ENCODE peak calls at places on chromosomes 3 and 15, in four cellular contexts. G is PC-9, E is T-cell, L is cortex of kidney. I is an unnamed sample.

GRCh38 chr15:26051771-26052685 is 188.9 kb upstream of the ATP10A start:
- DNase-seq in L (no peak), E (no peak), G (no peak), I (no peak)

GRCh38 chr3:155921486-155921885 is 51.0 kb downstream of the GMPS start:
- DNase-seq in E (no peak), L (no peak), G (no peak), I (no peak)

GRCh38 chr15:27844018-27844666 is 255.0 kb downstream of the OCA2 start:
- DNase-seq in L (no peak), G (no peak), E (no peak), I (no peak)

GRCh38 chr3:51706788-51707731 is at the start of gene GRM2:
- DNase-seq in E (no peak), L (no peak), G (no peak), I (no peak)

GRCh38 chr3:190497809-190498208 is 16.1 kb upstream of the IL1RAP start:
- DNase-seq in G (no peak), L (no peak), E (no peak), I (no peak)

GRCh38 chr3:127419140-127419539 is 131.3 kb upstream of the PRR20G start:
- DNase-seq in G (no peak), L (no peak), E (no peak), I (no peak)

GRCh38 chr3:18027161-18027939 is 284.9 kb upstream of the TBC1D5 start:
- DNase-seq in E (no peak), G (no peak), L (no peak), I (no peak)

GRCh38 chr3:51927095-51927977 is 14.4 kb downstream of the RRP9 start:
- DNase-seq in E (no peak), G (no peak), L (no peak), I (no peak)

GRCh38 chr3:49295489-49296058 is 18.5 kb upstream of the C3orf62 start:
- DNase-seq in E (no peak), G (peak), L (no peak), I (peak)

GRCh38 chr15:64877435-64877834 is 34.3 kb upstream of the ANKDD1A start:
- DNase-seq in E (no peak), L (no peak), G (no peak), I (no peak)

GRCh38 chr3:127951276-127951675 is 36.2 kb downstream of the KBTBD12 start:
- DNase-seq in E (no peak), G (no peak), L (no peak), I (no peak)

GRCh38 chr3:115667175-115668065 is 44.1 kb downstream of the GAP43 start:
- DNase-seq in E (no peak), G (no peak), L (no peak), I (no peak)

GRCh38 chr15:58484794-58485600 is 53.2 kb downstream of the LIPC start:
- DNase-seq in G (no peak), E (peak), L (no peak), I (peak)

GRCh38 chr3:63817209-63817608 is 1.9 kb upstream of the C3orf49 start:
- DNase-seq in G (no peak), E (no peak), L (no peak), I (no peak)

GRCh38 chr15:74752486-74753395 is 4.1 kb downstream of the CYP1A2 start:
- DNase-seq in G (peak), E (no peak), L (no peak), I (no peak)

GRCh38 chr15:56369234-56369633 is 4.0 kb downstream of the TEX9 start:
- DNase-seq in L (no peak), E (no peak), G (no peak), I (no peak)

GRCh38 chr3:122415104-122415744 is 638 bp downstream of the WDR5B start:
- DNase-seq in E (peak), L (no peak), G (peak), I (peak)

GRCh38 chr3:31710123-31710841 is 177.6 kb downstream of the STT3B start:
- DNase-seq in E (no peak), L (no peak), G (no peak), I (no peak)

GRCh38 chr3:13264468-13264795 is 155.7 kb downstream of the NUP210 start:
- DNase-seq in E (no peak), G (no peak), L (no peak), I (no peak)